ENCODE peak calls at places on chromosome 10, in six cellular contexts. K is ovary, G is caudate nucleus, R is kidney, L is tibial nerve, N is heart left ventricle. B is an unnamed sample.
A peak's percentile ranks its signal among the peaks of the same experiment; 100 is the strongest.

GRCh38 chr10:59864141-59864962 is 42.0 kb downstream of the CCDC6 start:
- DNase-seq in G (no peak), R (no peak), K (no peak), N (no peak), L (no peak), B (no peak)

GRCh38 chr10:77710759-77711682 is 73.4 kb upstream of the KCNMA1 start:
- DNase-seq in R (peak; percentile 88), K (peak; percentile 48), N (peak; percentile 70), L (peak; percentile 70), G (peak; percentile 39), B (peak; percentile 49)

GRCh38 chr10:64071218-64071617 is 550.0 kb downstream of the REEP3 start:
- DNase-seq in G (no peak), K (no peak), L (no peak), R (no peak), N (no peak), B (no peak)

GRCh38 chr10:62237506-62237905 is 31.1 kb downstream of the RTKN2 start:
- DNase-seq in N (no peak), L (no peak), K (no peak), R (no peak), G (no peak), B (no peak)

GRCh38 chr10:31678573-31679122 is 250.0 kb downstream of the ARHGAP12 start:
- DNase-seq in K (no peak), N (no peak), R (no peak), G (no peak), L (no peak), B (no peak)

GRCh38 chr10:77898323-77899079 is 28.1 kb downstream of the DLG5 start:
- DNase-seq in L (no peak), K (no peak), N (no peak), R (peak; percentile 82), G (no peak), B (no peak)

GRCh38 chr10:8043569-8044306 is 10.8 kb upstream of the GATA3 start:
- DNase-seq in G (no peak), L (no peak), K (no peak), R (peak; percentile 52), N (no peak), B (no peak)

GRCh38 chr10:24383681-24384106 is 174.8 kb downstream of the KIAA1217 start:
- DNase-seq in K (peak; percentile 93), R (peak; percentile 96), N (peak; percentile 87), L (peak; percentile 96), G (no peak), B (peak; percentile 52)

GRCh38 chr10:73218466-73219191 is 28.4 kb downstream of the DNAJC9 start:
- DNase-seq in G (no peak), L (no peak), N (no peak), R (no peak), K (no peak), B (no peak)

GRCh38 chr10:101696632-101697031 is 1.7 kb upstream of the FBXW4 start:
- DNase-seq in K (no peak), R (no peak), G (no peak), L (no peak), N (no peak), B (no peak)

GRCh38 chr10:72030762-72031543 is 57.4 kb downstream of the SPOCK2 start:
- DNase-seq in R (no peak), G (no peak), K (peak; percentile 95), L (no peak), N (peak; percentile 71), B (no peak)

DNA sequence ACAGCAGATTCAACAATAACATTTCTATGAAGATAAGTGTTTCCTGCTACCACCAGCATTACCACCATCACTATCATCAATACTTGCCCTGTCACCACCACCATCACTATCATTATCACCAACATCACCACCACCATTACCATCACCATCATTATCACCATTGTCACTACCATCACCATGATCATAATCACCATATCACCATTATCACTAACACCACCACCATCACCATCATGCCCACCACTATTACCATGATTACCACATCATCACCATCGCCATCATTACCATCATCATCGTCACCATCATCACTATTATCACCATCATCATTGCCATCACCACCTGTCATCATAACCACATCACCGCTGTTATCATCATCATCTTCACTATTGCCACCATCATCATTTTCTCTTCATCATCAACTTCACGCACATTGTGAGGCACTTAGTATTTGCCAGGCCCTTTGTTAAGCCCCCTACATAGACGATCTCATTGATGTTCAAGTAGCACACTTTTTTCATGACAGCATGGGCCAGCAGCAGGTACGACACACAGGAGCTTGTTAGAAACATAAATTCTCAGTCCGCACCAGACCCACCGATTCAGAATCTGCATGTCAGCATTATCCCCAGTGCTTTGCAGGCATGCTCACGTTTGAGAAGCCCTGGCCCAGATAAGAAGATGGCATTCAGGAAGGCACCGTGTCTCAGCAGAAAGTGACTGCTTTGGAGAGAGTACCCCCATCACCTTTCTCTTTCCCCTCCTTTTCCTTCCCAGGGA is 161.1 kb downstream of the ADAM12 start:
- DNase-seq in G (no peak), L (no peak), N (no peak), R (no peak), K (no peak), B (no peak)
- H3K27ac ChIP-seq in G (no peak overlapping the region), L (no peak overlapping the region), N (no peak overlapping the region), R (no peak overlapping the region), K (peak overlapping the region; percentile 5), B (no peak overlapping the region)

DNA sequence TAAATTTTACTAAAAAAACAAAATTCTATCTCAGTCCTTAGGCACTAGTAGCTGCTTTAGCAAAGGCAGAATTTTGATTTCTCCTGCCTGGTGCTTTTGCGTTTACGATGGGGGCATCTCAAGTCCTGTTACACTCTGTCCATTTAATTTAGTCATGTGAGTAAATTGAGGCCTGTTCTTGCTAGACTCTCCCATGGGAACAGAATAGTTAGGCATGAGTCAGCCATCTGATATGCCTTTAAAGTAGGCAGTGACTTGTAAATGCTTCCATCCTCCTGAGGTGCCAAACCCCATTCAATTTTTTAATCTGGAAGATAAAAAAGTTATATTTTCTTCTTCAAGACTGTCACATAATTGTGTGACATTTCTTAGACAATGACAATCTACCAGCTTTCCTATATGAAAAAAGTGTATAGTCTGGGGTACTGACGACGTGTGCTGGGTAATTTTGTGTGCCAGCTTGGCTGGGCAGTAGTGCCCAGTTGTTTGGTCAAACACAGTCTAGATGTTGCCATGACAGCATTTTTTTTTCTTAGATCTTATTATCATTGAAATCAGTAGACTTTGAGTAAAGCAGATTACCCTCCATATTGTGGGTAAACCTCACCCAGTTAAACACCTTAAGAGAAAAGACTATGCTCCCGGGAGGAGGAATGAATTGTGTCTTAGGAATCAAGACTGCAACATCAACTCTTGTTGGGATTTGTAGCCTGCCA is 603.4 kb downstream of the SORCS1 start:
- DNase-seq in G (no peak), N (no peak), K (no peak), R (no peak), L (no peak), B (no peak)
- H3K27ac ChIP-seq in G (no peak overlapping the region), N (no peak overlapping the region), K (no peak overlapping the region), R (no peak overlapping the region), L (no peak overlapping the region), B (no peak overlapping the region)

GRCh38 chr10:43930777-43931176 is 282.1 kb upstream of the ZNF32 start:
- DNase-seq in R (no peak), K (no peak), L (no peak), G (no peak), N (no peak), B (no peak)
- H3K27ac ChIP-seq in R (no peak overlapping the region), K (no peak overlapping the region), L (no peak overlapping the region), G (no peak overlapping the region), N (no peak overlapping the region), B (no peak overlapping the region)

DNA sequence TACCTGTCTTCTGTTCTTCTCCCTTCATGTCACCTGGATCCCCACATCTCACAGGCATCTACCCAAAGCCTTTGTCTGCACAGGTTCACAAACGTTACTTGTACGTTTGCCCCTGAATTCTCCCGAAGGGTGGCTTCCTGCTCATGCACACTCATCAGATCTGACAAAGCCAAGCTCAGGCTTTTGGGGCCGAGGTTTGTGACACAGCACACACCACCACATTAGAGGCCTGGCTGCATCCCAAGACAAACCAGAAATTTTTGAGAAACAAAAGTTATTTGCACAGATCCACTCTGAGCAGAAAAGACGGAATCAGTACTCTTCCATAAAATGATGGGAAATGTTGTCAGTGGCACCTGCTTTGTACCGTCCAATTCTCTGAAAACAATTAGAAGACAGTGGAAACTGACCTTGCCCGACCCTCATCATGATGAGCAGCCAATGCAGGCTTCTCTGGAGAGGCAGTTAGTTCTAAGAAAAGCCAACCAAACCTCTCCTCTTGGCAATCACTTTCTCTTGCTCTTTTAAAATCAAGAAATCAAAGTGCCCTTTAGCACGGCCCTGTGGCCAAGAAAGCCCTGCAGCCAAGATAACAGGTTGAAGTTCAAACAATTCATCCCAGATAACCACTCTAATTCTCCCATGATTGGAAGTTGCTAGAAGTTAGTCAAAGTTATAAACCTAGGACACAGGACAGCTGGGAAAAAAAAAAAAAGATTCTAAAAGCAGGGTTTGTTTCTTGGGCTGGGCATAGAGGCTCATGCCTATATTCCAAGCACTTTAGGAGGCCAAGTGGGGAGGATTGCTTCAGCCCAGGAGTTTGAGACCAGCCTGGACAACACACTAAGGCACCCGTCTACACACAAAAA is 13.6 kb upstream of the SVIL start:
- DNase-seq in R (no peak), N (no peak), L (peak; percentile 63), G (no peak), K (peak; percentile 43), B (no peak)
- H3K27ac ChIP-seq in R (no peak overlapping the region), N (peak overlapping the region; percentile 46), L (peak overlapping the region; percentile 74), G (no peak overlapping the region), K (peak overlapping the region; percentile 75), B (no peak overlapping the region)

GRCh38 chr10:70812814-70813213 is 2.9 kb upstream of the SGPL1 start:
- DNase-seq in K (no peak), L (no peak), N (no peak), G (no peak), R (no peak), B (no peak)

GRCh38 chr10:70811881-70812280 is 3.9 kb upstream of the SGPL1 start:
- DNase-seq in L (no peak), K (no peak), N (no peak), G (no peak), R (no peak), B (no peak)

GRCh38 chr10:70815504-70816219 is at the start of gene SGPL1:
- DNase-seq in G (peak; percentile 66), N (peak; percentile 88), R (peak; percentile 93), K (peak; percentile 76), L (peak; percentile 86), B (peak; percentile 79)

GRCh38 chr10:70814126-70814525 is 1.6 kb upstream of the SGPL1 start:
- DNase-seq in G (no peak), R (no peak), L (no peak), N (no peak), K (no peak), B (no peak)

GRCh38 chr10:70816220-70816894 is 609 bp downstream of the SGPL1 start:
- DNase-seq in K (peak; percentile 36), G (no peak), R (peak; percentile 91), L (peak; percentile 56), N (peak; percentile 66), B (peak; percentile 67)
- H3K27ac ChIP-seq in K (peak overlapping the region; percentile 69), G (peak overlapping the region; percentile 61), R (peak overlapping the region; percentile 93), L (peak overlapping the region; percentile 97), N (peak overlapping the region; percentile 67), B (peak overlapping the region; percentile 54)